ENCODE peak calls at places on chromosomes 3 and 15, in five cellular contexts. One of them, this sample, is unnamed.

GRCh38 chr15:53716909-53717878 is 42.3 kb downstream of the WDR72 start:
- DNase-seq in sigmoid colon: no peak
- DNase-seq in HTR-8/SVneo: no peak
- DNase-seq in bronchial epithelial cell: peak
- DNase-seq in WTC11: no peak
- DNase-seq in this sample: no peak

GRCh38 chr3:59772416-59773408 is 722.9 kb upstream of the CFAP20DC start:
- DNase-seq in sigmoid colon: no peak
- DNase-seq in HTR-8/SVneo: no peak
- DNase-seq in bronchial epithelial cell: no peak
- DNase-seq in WTC11: no peak
- DNase-seq in this sample: no peak

GRCh38 chr15:51750942-51751686 is at the start of gene TMOD2:
- DNase-seq in sigmoid colon: peak
- DNase-seq in HTR-8/SVneo: peak
- DNase-seq in bronchial epithelial cell: peak
- DNase-seq in WTC11: peak
- DNase-seq in this sample: peak

GRCh38 chr15:25884354-25884753 is 21.2 kb upstream of the ATP10A start:
- DNase-seq in sigmoid colon: no peak
- DNase-seq in HTR-8/SVneo: no peak
- DNase-seq in bronchial epithelial cell: no peak
- DNase-seq in WTC11: no peak
- DNase-seq in this sample: no peak

GRCh38 chr15:53658827-53659226 is 100.6 kb downstream of the WDR72 start:
- DNase-seq in sigmoid colon: no peak
- DNase-seq in HTR-8/SVneo: no peak
- DNase-seq in bronchial epithelial cell: peak
- DNase-seq in WTC11: no peak
- DNase-seq in this sample: no peak

GRCh38 chr3:131608741-131609140 is 106.0 kb upstream of the MRPL3 start:
- DNase-seq in sigmoid colon: no peak
- DNase-seq in HTR-8/SVneo: no peak
- DNase-seq in bronchial epithelial cell: no peak
- DNase-seq in WTC11: no peak
- DNase-seq in this sample: no peak

GRCh38 chr3:98099848-98100247 is 12.9 kb downstream of the OR5AC2 start:
- DNase-seq in sigmoid colon: no peak
- DNase-seq in HTR-8/SVneo: no peak
- DNase-seq in bronchial epithelial cell: no peak
- DNase-seq in WTC11: no peak
- DNase-seq in this sample: no peak

GRCh38 chr3:18189651-18190050 is 235.5 kb downstream of the SATB1 start:
- DNase-seq in sigmoid colon: no peak
- DNase-seq in HTR-8/SVneo: no peak
- DNase-seq in bronchial epithelial cell: no peak
- DNase-seq in WTC11: no peak
- DNase-seq in this sample: no peak

GRCh38 chr3:194281306-194281705 is 69.8 kb downstream of the CPN2 start:
- DNase-seq in sigmoid colon: peak
- DNase-seq in HTR-8/SVneo: no peak
- DNase-seq in bronchial epithelial cell: no peak
- DNase-seq in WTC11: no peak
- DNase-seq in this sample: no peak

GRCh38 chr3:11379238-11379823 is 107.1 kb downstream of the ATG7 start:
- DNase-seq in sigmoid colon: no peak
- DNase-seq in HTR-8/SVneo: peak
- DNase-seq in bronchial epithelial cell: peak
- DNase-seq in WTC11: no peak
- DNase-seq in this sample: no peak

GRCh38 chr15:43749690-43750345 is 3.6 kb downstream of the PDIA3 start:
- DNase-seq in sigmoid colon: no peak
- DNase-seq in HTR-8/SVneo: no peak
- DNase-seq in bronchial epithelial cell: no peak
- DNase-seq in WTC11: no peak
- DNase-seq in this sample: no peak

GRCh38 chr15:55834331-55834730 is 91.4 kb upstream of the PRTG start:
- DNase-seq in sigmoid colon: no peak
- DNase-seq in HTR-8/SVneo: no peak
- DNase-seq in bronchial epithelial cell: no peak
- DNase-seq in WTC11: no peak
- DNase-seq in this sample: no peak

GRCh38 chr15:89416339-89417183 is 79.8 kb downstream of the RHCG start:
- DNase-seq in sigmoid colon: no peak
- DNase-seq in HTR-8/SVneo: peak
- DNase-seq in bronchial epithelial cell: peak
- DNase-seq in WTC11: peak
- DNase-seq in this sample: peak

GRCh38 chr3:12229896-12230295 is 59.0 kb upstream of the PPARG start:
- DNase-seq in sigmoid colon: no peak
- DNase-seq in HTR-8/SVneo: no peak
- DNase-seq in bronchial epithelial cell: peak
- DNase-seq in WTC11: no peak
- DNase-seq in this sample: peak

GRCh38 chr15:83174891-83175290 is 32.7 kb downstream of the HDGFL3 start:
- DNase-seq in sigmoid colon: no peak
- DNase-seq in HTR-8/SVneo: no peak
- DNase-seq in bronchial epithelial cell: no peak
- DNase-seq in WTC11: no peak
- DNase-seq in this sample: no peak